ENCODE peak calls at places on chromosome X, in five cellular contexts. B is A549, R is HCT116, C is H1, L is SK-N-SH. K is an unnamed sample.

GRCh38 chrX:68098431-68098830 is 334.9 kb downstream of the OPHN1 start:
- DNase-seq in B (no peak), R (no peak), C (no peak), L (no peak), K (no peak)

GRCh38 chrX:118231464-118231863 is 114.4 kb upstream of the WDR44 start:
- DNase-seq in B (no peak), R (no peak), C (no peak), L (no peak), K (peak; percentile 57)

GRCh38 chrX:139766545-139766983 is 58.6 kb upstream of the MCF2 start:
- DNase-seq in B (no peak), R (no peak), C (no peak), L (no peak), K (no peak)

GRCh38 chrX:96211953-96212352 is 472.7 kb upstream of the DIAPH2 start:
- DNase-seq in B (no peak), R (no peak), C (no peak), L (no peak), K (no peak)

GRCh38 chrX:120015145-120016067 is 62.1 kb downstream of the RHOXF2B start:
- DNase-seq in B (no peak), R (no peak), C (peak; percentile 53), L (no peak), K (no peak)

GRCh38 chrX:9349572-9350259 is 115.1 kb upstream of the TBL1X start:
- DNase-seq in B (no peak), R (no peak), C (no peak), L (peak; percentile 42), K (peak; percentile 75)

GRCh38 chrX:24264383-24264782 is 49.5 kb downstream of the SUPT20HL2 start:
- DNase-seq in B (peak; percentile 39), R (no peak), C (no peak), L (no peak), K (peak; percentile 13)

GRCh38 chrX:56728321-56728720 is 722 bp upstream of the NBDY start:
- DNase-seq in B (peak; percentile 22), R (no peak), C (no peak), L (no peak), K (no peak)

GRCh38 chrX:12955882-12956703 is 18.8 kb upstream of the TMSB4X start:
- DNase-seq in B (peak; percentile 50), R (peak; percentile 46), C (no peak), L (no peak), K (peak; percentile 84)

GRCh38 chrX:136176399-136176825 is 29.1 kb downstream of the FHL1 start:
- DNase-seq in B (peak; percentile 6), R (no peak), C (no peak), L (no peak), K (peak; percentile 90)

GRCh38 chrX:77431227-77431626 is 16.0 kb upstream of the FGF16 start:
- DNase-seq in B (no peak), R (no peak), C (no peak), L (no peak), K (peak; percentile 12)

DNA sequence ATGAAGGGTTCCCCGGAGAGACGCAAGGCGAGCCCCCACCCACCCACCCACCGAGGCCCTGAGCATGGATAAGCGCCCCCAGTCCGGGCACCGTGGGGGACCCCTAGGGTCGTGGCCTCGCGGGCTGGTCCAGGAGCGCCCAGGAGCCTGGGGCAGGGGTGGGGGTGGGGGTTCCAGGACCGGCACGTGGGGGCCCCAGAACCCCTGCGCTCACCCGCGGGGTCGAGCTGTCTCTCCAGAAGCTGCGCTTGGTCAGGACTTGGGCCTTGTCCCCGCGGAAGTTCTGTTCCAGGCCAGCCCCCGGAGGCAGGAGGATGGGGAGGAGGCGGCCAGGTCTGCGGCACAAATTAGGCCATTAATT is 11.2 kb upstream of the SHOX start:
- DNase-seq in B (no peak), R (no peak), C (no peak), L (no peak), K (no peak)
- TF ChIP-seq RAD21 in B (no peak), R (no peak), C (no peak), L (no peak), K (no peak)

GRCh38 chrX:26445288-26445687 is 229.3 kb downstream of the MAGEB5 start:
- DNase-seq in B (no peak), R (no peak), C (no peak), L (no peak), K (no peak)

DNA sequence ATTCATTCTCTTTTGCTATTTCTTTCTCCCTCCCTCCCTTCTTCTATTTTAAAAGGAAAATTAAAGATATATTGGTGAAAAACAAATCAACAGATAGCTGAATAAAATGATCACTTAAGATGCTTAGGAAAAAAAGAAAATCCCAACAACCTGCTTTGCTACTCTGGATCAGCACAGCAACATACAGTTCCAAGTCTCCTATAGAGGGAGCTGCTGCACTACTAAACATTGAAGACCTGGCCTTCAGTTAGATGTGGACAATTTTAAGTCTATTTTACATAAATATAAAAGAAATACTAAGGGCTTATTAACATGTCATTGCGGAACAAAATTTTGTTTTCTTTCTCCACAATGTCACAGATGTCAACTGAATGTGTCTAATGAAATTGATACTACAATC is 226.4 kb downstream of the MAGEB5 start:
- DNase-seq in B (peak; percentile 1), R (peak; percentile 2), C (no peak), L (peak; percentile 0), K (peak; percentile 26)
- TF ChIP-seq CTCF in B (no peak), R (no peak), C (peak; percentile 50), L (peak; percentile 51), K (peak; percentile 51)

GRCh38 chrX:31497086-31497485 is 425.2 kb upstream of the FTHL17 start:
- DNase-seq in B (no peak), R (no peak), C (no peak), L (no peak), K (peak; percentile 48)
- TF ChIP-seq RAD21 in B (no peak), R (no peak), C (no peak), L (no peak), K (no peak)

GRCh38 chrX:107672955-107673378 is 44.7 kb downstream of the PRPS1 start:
- DNase-seq in B (peak; percentile 86), R (peak; percentile 63), C (peak; percentile 56), L (peak; percentile 67), K (peak; percentile 56)
- TF ChIP-seq CTCF in B (peak; percentile 56), R (no peak), C (peak; percentile 68), L (peak; percentile 63), K (peak; percentile 61)

DNA sequence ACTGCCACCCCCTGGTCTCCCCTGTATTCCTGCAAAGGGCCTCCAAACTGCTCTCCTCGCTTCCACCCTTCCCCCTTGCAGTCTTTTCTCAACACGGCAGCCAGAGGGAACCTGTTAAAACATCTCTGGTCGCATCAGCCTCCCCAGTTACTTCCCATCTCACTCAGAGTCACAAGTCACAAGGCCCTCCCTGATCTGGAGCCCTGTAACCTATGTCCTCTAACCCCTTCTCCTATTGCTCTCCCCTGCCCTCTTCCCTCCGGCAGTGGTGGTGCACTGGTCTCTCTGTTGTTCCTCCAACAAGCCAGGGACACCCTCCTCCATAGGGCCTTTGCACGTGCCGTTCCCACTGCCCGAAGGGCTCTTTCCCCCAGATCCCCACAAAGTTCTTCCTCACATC is 73.2 kb downstream of the SH3KBP1 start:
- DNase-seq in B (peak; percentile 4), R (no peak), C (peak; percentile 45), L (no peak), K (no peak)
- TF ChIP-seq RAD21 in B (no peak), R (no peak), C (peak; percentile 50), L (no peak), K (no peak)

GRCh38 chrX:1656379-1656778 is 41.5 kb downstream of the ASMT start:
- DNase-seq in B (no peak), R (no peak), C (no peak), L (no peak), K (no peak)
- TF ChIP-seq CTCF in B (no peak), R (no peak), C (no peak), L (no peak), K (no peak)

GRCh38 chrX:110806145-110806544 is 10.5 kb upstream of the CHRDL1 start:
- DNase-seq in B (no peak), R (no peak), C (no peak), L (no peak), K (peak; percentile 9)

GRCh38 chrX:110803506-110803905 is 7.9 kb upstream of the CHRDL1 start:
- DNase-seq in B (no peak), R (no peak), C (no peak), L (no peak), K (peak; percentile 1)
- TF ChIP-seq RAD21 in B (no peak), R (no peak), C (no peak), L (no peak), K (no peak)

GRCh38 chrX:129754266-129755024 is 15.7 kb downstream of the XPNPEP2 start:
- DNase-seq in B (no peak), R (no peak), C (peak; percentile 81), L (no peak), K (no peak)
- TF ChIP-seq CTCF in B (no peak), R (no peak), C (peak; percentile 86), L (peak; percentile 37), K (peak; percentile 26)

GRCh38 chrX:63613531-63614028 is 171.4 kb downstream of the ARHGEF9 start:
- DNase-seq in B (no peak), R (no peak), C (no peak), L (no peak), K (no peak)
- TF ChIP-seq RAD21 in B (no peak), R (no peak), C (no peak), L (no peak), K (no peak)